ENCODE peak calls at places on chromosome 22, in four cellular contexts. W is K562, U is HepG2, Z is A549. A is an unnamed sample.

GRCh38 chr22:35589071-35589735 is 27.9 kb downstream of the MB start:
- DNase-seq in W (peak), U (no peak), Z (peak), A (no peak)

GRCh38 chr22:39302431-39302960 is 16.9 kb downstream of the RPL3 start:
- DNase-seq in W (no peak), U (no peak), Z (no peak), A (no peak)

GRCh38 chr22:33807465-33807864 is 112.8 kb downstream of the LARGE1 start:
- DNase-seq in W (no peak), U (no peak), Z (no peak), A (no peak)

GRCh38 chr22:44577391-44578114 is 79.5 kb upstream of the RTL6 start:
- DNase-seq in W (no peak), U (no peak), Z (no peak), A (no peak)

GRCh38 chr22:20238567-20239062 is 29.5 kb downstream of the RTN4R start:
- DNase-seq in W (peak), U (peak), Z (peak), A (peak)

GRCh38 chr22:32545801-32546200 is 71.2 kb downstream of the FBXO7 start:
- DNase-seq in W (no peak), U (peak), Z (no peak), A (no peak)

GRCh38 chr22:35580351-35581022 is 36.6 kb downstream of the MB start:
- DNase-seq in W (no peak), U (no peak), Z (no peak), A (no peak)

GRCh38 chr22:17637490-17638181 is 921 bp upstream of the BCL2L13 start:
- DNase-seq in W (no peak), U (no peak), Z (no peak), A (no peak)

GRCh38 chr22:46067159-46068111 is 82.9 kb upstream of the PPARA start:
- DNase-seq in W (no peak), U (no peak), Z (no peak), A (peak)

GRCh38 chr22:30704978-30705377 is 10.3 kb downstream of the OSBP2 start:
- DNase-seq in W (no peak), U (no peak), Z (no peak), A (no peak)

GRCh38 chr22:20464096-20464614 is 26.5 kb upstream of the SCARF2 start:
- DNase-seq in W (no peak), U (no peak), Z (no peak), A (no peak)

GRCh38 chr22:33577862-33578411 is 342.3 kb downstream of the LARGE1 start:
- DNase-seq in W (no peak), U (peak), Z (no peak), A (no peak)

GRCh38 chr22:23179381-23180294 is 671 bp upstream of the BCR start:
- DNase-seq in W (peak), U (no peak), Z (no peak), A (no peak)

GRCh38 chr22:18121436-18122253 is 11.0 kb downstream of the TUBA8 start:
- DNase-seq in W (no peak), U (peak), Z (no peak), A (peak)

GRCh38 chr22:47976219-47976618 is 1213.8 kb downstream of the TBC1D22A start:
- DNase-seq in W (no peak), U (no peak), Z (no peak), A (no peak)

GRCh38 chr22:35727436-35727835 is 9.8 kb downstream of the APOL5 start:
- DNase-seq in W (peak), U (no peak), Z (no peak), A (no peak)

GRCh38 chr22:46045459-46046298 is 68.7 kb upstream of the WNT7B start:
- DNase-seq in W (no peak), U (no peak), Z (no peak), A (peak)

GRCh38 chr22:44586337-44586990 is 88.4 kb upstream of the RTL6 start:
- DNase-seq in W (no peak), U (no peak), Z (no peak), A (no peak)

GRCh38 chr22:25709758-25710157 is 32.2 kb upstream of the MYO18B start:
- DNase-seq in W (no peak), U (no peak), Z (no peak), A (no peak)

GRCh38 chr22:24290459-24290858 is 19.8 kb downstream of the SPECC1L start:
- DNase-seq in W (no peak), U (no peak), Z (no peak), A (no peak)

GRCh38 chr22:35334010-35334409 is 34.3 kb downstream of the TOM1 start:
- DNase-seq in W (no peak), U (no peak), Z (no peak), A (no peak)

GRCh38 chr22:25327018-25327755 is 107.7 kb downstream of the CRYBB2 start:
- DNase-seq in W (no peak), U (no peak), Z (no peak), A (no peak)

GRCh38 chr22:31211504-31211861 is 615 bp upstream of the LIMK2 start:
- DNase-seq in W (no peak), U (no peak), Z (no peak), A (peak)

GRCh38 chr22:29359469-29359868 is 28.9 kb downstream of the AP1B1 start:
- DNase-seq in W (peak), U (peak), Z (peak), A (peak)

GRCh38 chr22:20782083-20782482 is 8.2 kb downstream of the SERPIND1 start:
- DNase-seq in W (no peak), U (no peak), Z (no peak), A (no peak)

GRCh38 chr22:45896961-45897538 is 79.9 kb downstream of the WNT7B start:
- DNase-seq in W (no peak), U (no peak), Z (no peak), A (no peak)

GRCh38 chr22:22388055-22388454 is 120.5 kb downstream of the ZNF280B start:
- DNase-seq in W (no peak), U (no peak), Z (no peak), A (no peak)

GRCh38 chr22:21611210-21611977 is 18.4 kb downstream of the YDJC start:
- DNase-seq in W (no peak), U (no peak), Z (no peak), A (no peak)

GRCh38 chr22:27748355-27749168 is 53.0 kb downstream of the MN1 start:
- DNase-seq in W (no peak), U (no peak), Z (no peak), A (peak)

GRCh38 chr22:39706406-39707150 is 136.0 kb downstream of the CACNA1I start:
- DNase-seq in W (peak), U (no peak), Z (no peak), A (no peak)

GRCh38 chr22:20218981-20219380 is 49.1 kb downstream of the RTN4R start:
- DNase-seq in W (no peak), U (no peak), Z (no peak), A (no peak)

GRCh38 chr22:25389541-25389919 is 170.1 kb downstream of the CRYBB2 start:
- DNase-seq in W (no peak), U (no peak), Z (no peak), A (no peak)

GRCh38 chr22:22408731-22409696 is 99.5 kb downstream of the ZNF280B start:
- DNase-seq in W (peak), U (peak), Z (peak), A (peak)

GRCh38 chr22:30422481-30423295 is 2.9 kb upstream of the MTFP1 start:
- DNase-seq in W (peak), U (peak), Z (peak), A (peak)

GRCh38 chr22:39518996-39519680 is 1.2 kb upstream of the ATF4 start:
- DNase-seq in W (peak), U (no peak), Z (peak), A (no peak)

GRCh38 chr22:47092896-47093311 is 330.5 kb downstream of the TBC1D22A start:
- DNase-seq in W (peak), U (no peak), Z (no peak), A (no peak)

DNA sequence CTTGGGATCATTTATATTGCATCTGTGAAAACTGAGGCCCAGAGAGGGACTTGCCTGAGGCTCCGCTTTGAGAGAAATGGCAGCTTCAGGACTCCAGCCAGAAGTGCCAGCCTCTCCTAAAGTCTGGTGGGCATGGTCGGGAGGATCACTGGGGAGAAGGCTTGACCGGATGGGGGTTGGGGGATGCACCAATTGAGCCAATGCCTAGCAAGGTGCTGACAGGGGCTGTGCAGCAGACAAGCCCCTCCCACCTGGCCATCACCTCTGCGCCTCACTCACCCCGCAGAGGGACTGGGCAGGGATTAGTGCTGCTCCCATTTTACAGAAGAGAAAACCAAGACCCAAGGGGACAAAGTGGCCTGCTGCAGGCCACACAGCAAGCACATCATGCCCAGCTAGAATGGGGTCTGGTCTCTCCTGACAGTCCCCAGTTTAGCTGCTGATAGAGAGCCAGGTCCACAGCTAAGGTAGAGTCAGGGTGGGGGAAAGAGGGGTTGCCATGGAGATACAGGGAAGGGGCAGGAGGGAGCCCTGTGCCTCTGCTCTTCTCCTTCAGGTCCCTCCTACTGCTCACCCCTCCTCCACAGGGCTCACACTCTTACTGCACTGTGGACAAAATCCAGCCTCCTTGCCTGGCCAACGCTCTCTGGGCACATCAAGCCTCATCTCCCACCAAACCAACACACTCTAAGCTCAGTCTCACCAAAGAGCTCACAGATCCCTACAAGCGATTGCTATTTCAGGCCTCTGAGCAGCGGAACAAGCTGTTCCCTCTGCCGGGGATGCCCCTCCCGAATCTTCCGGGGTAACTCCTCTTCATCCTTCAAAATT is 29.5 kb downstream of the TEF start:
- DNase-seq in W (no peak), U (no peak), Z (no peak), A (no peak)
- TF ChIP-seq USF2 in W (no peak), U (no peak), Z (no peak), A (no peak)

DNA sequence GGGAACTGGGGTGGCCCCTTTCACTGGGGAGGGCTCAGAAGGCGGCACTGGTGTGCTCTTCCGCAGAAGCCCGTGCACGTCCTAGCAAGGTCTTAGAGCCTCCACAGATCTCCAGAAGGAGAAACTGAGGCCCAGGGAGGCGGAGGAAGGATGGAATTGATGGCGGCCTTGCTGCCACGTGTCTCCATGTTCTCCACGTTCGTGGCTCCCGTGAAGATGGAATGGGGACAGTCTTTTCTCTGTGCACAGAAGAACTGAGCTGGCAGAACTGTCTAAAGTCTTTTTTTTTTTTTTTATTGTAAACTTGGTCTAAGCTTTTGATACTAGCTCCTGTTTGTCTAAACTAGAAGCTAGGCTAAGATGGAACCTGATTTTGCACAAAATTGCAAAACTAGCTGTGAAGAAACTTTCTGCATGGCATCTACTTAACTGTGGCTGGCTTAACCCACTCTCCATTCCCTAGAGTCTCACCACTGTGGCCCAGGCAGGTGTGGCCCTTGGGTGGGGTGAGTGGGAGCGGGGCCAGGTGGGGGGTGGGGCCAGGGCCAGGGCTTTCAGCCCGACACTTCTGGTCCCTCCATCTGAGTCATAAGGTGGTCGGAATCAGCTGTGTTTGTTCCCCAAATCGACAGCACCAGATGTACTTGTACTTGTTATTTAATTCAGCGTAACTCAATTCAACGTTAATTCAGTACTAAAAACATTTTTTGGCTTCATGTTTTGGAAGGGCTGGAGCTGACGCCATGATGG is 120.7 kb downstream of the MPPED1 start:
- DNase-seq in W (no peak), U (no peak), Z (no peak), A (no peak)
- TF ChIP-seq HMGXB4 in W (no peak), U (no peak), Z (no peak), A (no peak)

DNA sequence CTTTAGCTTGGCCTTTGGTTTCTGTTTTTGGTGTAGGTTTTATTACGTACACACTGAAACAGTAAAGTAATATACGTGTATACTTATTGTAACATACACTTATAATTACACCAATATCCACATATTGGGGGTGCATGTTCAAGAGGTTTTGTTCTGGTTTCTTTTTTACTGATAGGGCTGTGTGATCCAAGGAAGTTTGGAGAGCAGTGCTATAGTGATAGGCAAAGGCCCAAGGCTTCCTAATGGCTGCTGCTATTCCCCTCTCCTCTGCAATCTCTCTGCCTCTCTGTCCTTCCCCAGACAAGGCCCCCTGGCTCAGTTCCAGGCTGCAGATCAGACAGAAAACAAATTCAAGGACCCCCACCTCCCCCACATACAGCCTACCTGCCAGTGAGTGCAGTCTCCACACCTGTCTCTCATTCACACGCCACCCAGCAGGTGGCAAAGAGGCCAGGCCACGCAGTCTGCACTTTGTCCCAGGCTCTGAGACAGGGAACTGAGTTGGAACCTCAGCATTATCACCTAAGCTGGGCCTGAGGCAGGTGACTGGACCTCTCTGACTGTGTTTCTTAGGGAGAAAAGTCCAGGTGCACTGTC is 15.1 kb downstream of the TMEM184B start:
- DNase-seq in W (no peak), U (no peak), Z (no peak), A (no peak)
- TF ChIP-seq USF2 in W (no peak), U (no peak), Z (no peak), A (no peak)

GRCh38 chr22:49676230-49676629 is 151.4 kb downstream of the BRD1 start:
- DNase-seq in W (no peak), U (no peak), Z (no peak), A (no peak)

GRCh38 chr22:49678842-49679170 is 148.9 kb downstream of the BRD1 start:
- DNase-seq in W (no peak), U (no peak), Z (no peak), A (no peak)

GRCh38 chr22:49677495-49677889 is 150.2 kb downstream of the BRD1 start:
- DNase-seq in W (no peak), U (no peak), Z (no peak), A (peak)

GRCh38 chr22:49678137-49678841 is 149.4 kb downstream of the BRD1 start:
- DNase-seq in W (no peak), U (no peak), Z (no peak), A (peak)

DNA sequence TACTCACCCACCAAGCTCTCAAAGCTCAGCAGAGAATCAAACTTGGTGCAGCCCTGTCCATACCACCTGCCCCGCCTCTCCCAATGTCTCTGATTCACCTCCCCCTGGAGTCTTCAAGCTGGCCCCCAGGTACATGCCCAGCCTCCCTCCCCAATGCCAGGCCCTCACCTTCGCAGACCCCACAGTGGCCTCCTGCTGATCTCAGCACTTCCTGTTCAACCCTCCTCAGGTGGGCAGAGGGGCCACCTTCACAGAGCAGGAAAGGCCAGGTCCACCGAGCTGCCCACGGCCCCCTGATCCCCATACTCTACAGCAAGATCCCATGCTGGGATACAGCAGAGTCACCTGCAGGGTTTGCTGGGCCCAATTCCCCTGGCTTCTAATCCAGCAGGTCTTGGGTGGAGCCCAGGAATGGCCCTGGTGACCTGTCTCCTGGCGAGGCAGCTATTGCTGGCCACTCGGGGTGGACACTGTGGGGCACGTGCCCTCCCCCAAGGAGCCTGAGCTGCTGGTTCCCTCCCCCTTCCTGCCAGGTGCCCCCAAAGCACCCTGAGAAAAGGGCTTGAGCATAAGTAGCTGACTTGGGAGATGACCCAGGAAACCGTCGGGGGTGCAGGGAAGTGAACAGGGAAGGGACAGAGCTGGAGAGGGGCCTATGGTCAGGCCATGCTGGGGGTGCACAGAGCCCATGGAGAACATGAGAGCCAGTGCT is 150.7 kb downstream of the BRD1 start:
- DNase-seq in W (no peak), U (no peak), Z (no peak), A (no peak)
- TF ChIP-seq HMGXB4 in W (no peak), U (no peak), Z (no peak), A (no peak)